ENCODE peak calls at places on chromosomes 5 and 9, in eight cellular contexts. S is HCT116, J is AG04450, G is A549, E is left lung, U is Panc1, Z is dorsolateral prefrontal cortex, Q is heart left ventricle. O is an unnamed sample.

GRCh38 chr5:150053231-150053626 is 33.1 kb downstream of the CSF1R start:
- DNase-seq in J (no peak), E (no peak), Q (no peak), G (no peak), S (no peak), Z (no peak), U (no peak), O (peak)

GRCh38 chr9:68431307-68431706 is 74.9 kb downstream of the PGM5 start:
- DNase-seq in G (no peak), E (no peak), Z (no peak), Q (no peak), U (no peak), S (no peak), J (no peak), O (no peak)

GRCh38 chr9:98570663-98571440 is 137.9 kb downstream of the GABBR2 start:
- DNase-seq in E (no peak), J (no peak), S (no peak), Z (no peak), Q (no peak), U (no peak), G (no peak), O (no peak)

GRCh38 chr5:169942181-169942580 is 38.1 kb downstream of the INSYN2B start:
- DNase-seq in E (no peak), J (no peak), G (no peak), Z (no peak), Q (no peak), U (no peak), S (no peak), O (no peak)

GRCh38 chr5:67795781-67796477 is 419.6 kb upstream of the PIK3R1 start:
- DNase-seq in G (no peak), S (no peak), E (no peak), J (no peak), Z (no peak), U (no peak), Q (no peak), O (no peak)

GRCh38 chr5:4555739-4556285 is 584.3 kb upstream of the ADAMTS16 start:
- DNase-seq in E (no peak), G (no peak), Q (no peak), S (no peak), U (no peak), Z (no peak), J (no peak), O (no peak)

GRCh38 chr5:96718635-96719077 is 56.5 kb downstream of the CAST start:
- DNase-seq in U (no peak), Z (no peak), S (no peak), E (peak), G (no peak), Q (peak), J (no peak), O (no peak)

GRCh38 chr5:10577371-10578291 is 13.8 kb downstream of the ANKRD33B start:
- DNase-seq in U (no peak), E (no peak), J (no peak), Q (peak), S (no peak), Z (peak), G (no peak), O (peak)

GRCh38 chr5:1122511-1123284 is 10.8 kb upstream of the SLC12A7 start:
- DNase-seq in U (no peak), G (no peak), J (no peak), E (no peak), Q (peak), Z (no peak), S (no peak), O (no peak)

GRCh38 chr9:126915281-126915816 is 767 bp downstream of the RALGPS1 start:
- DNase-seq in G (peak), Z (no peak), S (peak), U (no peak), Q (peak), E (peak), J (no peak), O (no peak)

GRCh38 chr5:39526914-39527477 is 102.2 kb upstream of the DAB2 start:
- DNase-seq in G (no peak), E (peak), U (no peak), S (no peak), Q (no peak), J (no peak), Z (no peak), O (no peak)

GRCh38 chr9:125681657-125682056 is 25.4 kb downstream of the MAPKAP1 start:
- DNase-seq in Q (no peak), E (no peak), G (no peak), S (no peak), J (no peak), U (no peak), Z (no peak), O (no peak)

GRCh38 chr9:77435688-77436087 is 212.4 kb downstream of the GNA14 start:
- DNase-seq in E (no peak), Z (no peak), G (no peak), J (no peak), U (no peak), Q (peak), S (no peak), O (no peak)

GRCh38 chr9:111102793-111103474 is 64.7 kb upstream of the LPAR1 start:
- DNase-seq in Q (no peak), J (no peak), G (no peak), S (no peak), U (no peak), Z (no peak), E (no peak), O (no peak)

GRCh38 chr5:78508231-78508765 is 140.3 kb downstream of the LHFPL2 start:
- DNase-seq in U (no peak), E (no peak), Z (no peak), J (peak), S (no peak), Q (no peak), G (no peak), O (no peak)

GRCh38 chr5:163509288-163510040 is 4.0 kb downstream of the MAT2B start:
- DNase-seq in S (no peak), G (no peak), Q (no peak), Z (no peak), E (no peak), J (no peak), U (no peak), O (no peak)

GRCh38 chr9:110782701-110783100 is 114.1 kb downstream of the MUSK start:
- DNase-seq in Q (no peak), U (no peak), J (no peak), S (no peak), Z (no peak), E (no peak), G (no peak), O (no peak)

GRCh38 chr9:134545213-134546211 is 96.1 kb upstream of the COL5A1 start:
- DNase-seq in G (no peak), J (no peak), U (no peak), E (peak), Z (no peak), Q (no peak), S (no peak), O (no peak)

GRCh38 chr9:134546746-134547145 is 94.9 kb upstream of the COL5A1 start:
- DNase-seq in Q (no peak), U (no peak), E (peak), S (no peak), G (no peak), J (no peak), Z (no peak), O (no peak)

GRCh38 chr9:134544388-134545212 is 97.0 kb upstream of the COL5A1 start:
- DNase-seq in J (no peak), Z (no peak), Q (peak), E (peak), U (no peak), S (no peak), G (peak), O (no peak)

GRCh38 chr9:134547161-134548100 is 94.2 kb upstream of the COL5A1 start:
- DNase-seq in E (peak), Q (no peak), G (no peak), Z (no peak), U (no peak), S (no peak), J (no peak), O (no peak)

DNA sequence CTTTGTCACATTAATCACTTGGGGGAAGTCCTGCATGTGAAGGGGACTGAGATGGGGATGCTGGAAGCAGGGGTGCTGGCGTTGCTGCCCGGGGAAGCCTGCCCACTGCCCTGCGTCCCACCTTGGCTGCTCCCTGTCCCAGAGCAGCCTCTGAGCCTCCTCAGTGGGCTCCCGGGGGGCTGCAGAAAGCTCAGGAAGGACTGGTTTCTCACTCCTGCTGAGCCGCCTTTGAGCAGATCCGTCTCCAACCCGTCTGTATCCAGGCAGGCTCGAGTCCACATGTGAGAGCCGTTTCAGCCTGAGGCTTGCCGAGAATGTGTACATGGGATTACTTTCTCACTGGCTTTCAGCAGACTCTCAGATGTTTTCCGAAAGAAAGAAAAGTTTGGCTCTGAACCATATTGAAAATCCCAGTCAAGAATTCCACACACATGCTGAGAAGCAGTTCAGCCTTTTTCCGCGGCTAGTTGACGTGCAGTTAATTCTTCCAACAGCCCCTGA is 95.3 kb upstream of the COL5A1 start:
- DNase-seq in Z (no peak), U (no peak), G (no peak), J (no peak), E (peak), Q (no peak), S (no peak), O (no peak)
- H3K4me3 ChIP-seq in Z (no peak), U (no peak), G (no peak), J (no peak), E (no peak), Q (peak), S (no peak), O (peak)

GRCh38 chr5:51829226-51829625 is 446.0 kb downstream of the ISL1 start:
- DNase-seq in U (no peak), Z (no peak), J (no peak), S (no peak), E (no peak), G (no peak), Q (no peak), O (no peak)

GRCh38 chr5:51832934-51833470 is 449.8 kb downstream of the ISL1 start:
- DNase-seq in Q (no peak), Z (no peak), E (no peak), J (no peak), S (no peak), U (no peak), G (no peak), O (no peak)

GRCh38 chr5:51829691-51830090 is 446.4 kb downstream of the ISL1 start:
- DNase-seq in S (no peak), G (no peak), Q (no peak), J (no peak), Z (no peak), U (no peak), E (no peak), O (no peak)
- H3K27ac ChIP-seq in S (no peak), G (no peak), Q (no peak), J (no peak), Z (no peak), U (no peak), E (no peak), O (no peak)

DNA sequence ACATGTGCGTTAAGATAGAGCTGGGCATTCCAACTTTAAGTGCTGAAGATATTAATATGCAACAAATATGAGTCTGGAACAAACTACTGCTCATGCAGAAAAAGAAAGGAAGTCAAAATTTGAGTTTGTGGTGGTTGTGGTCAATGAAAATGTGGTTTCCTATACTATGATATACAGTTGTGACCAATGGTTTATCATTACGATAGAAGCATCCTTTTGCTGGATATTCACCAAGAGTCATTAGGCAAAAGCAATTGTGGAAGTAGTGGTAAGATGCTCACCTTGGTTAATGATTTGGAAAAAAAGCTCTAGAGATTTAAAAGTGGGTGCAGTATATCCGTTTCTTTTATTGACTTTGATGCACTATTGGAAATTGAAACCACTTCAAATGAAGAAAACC is 1007.0 kb downstream of the NR2F1-AS1 start:
- DNase-seq in Z (no peak), E (no peak), J (no peak), Q (no peak), U (no peak), G (no peak), S (no peak), O (no peak)
- TF ChIP-seq CTCF in Z (no peak), E (no peak), J (no peak), Q (no peak), U (no peak), G (no peak), S (no peak), O (no peak)

DNA sequence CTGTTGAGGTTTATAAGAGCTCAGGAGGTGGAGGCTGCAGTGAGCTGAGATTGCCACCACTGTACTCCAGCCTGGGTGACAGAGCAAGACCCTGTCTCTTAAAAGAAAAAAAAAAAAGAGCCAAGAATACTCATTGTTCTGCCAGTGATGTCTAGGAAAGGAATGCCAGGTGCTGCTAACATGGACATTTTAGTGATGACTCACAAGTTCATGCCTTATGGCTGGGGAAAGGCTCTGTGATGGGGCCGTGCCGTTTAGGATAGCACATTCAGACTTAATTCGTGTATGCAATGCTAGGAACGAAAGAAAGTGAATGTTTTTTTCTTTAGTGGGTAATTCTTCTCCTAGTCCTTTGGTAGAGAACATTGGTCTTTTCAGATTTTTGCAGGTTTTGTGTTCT is 134.2 kb downstream of the ARHGAP26 start:
- DNase-seq in G (no peak), Z (no peak), J (no peak), E (no peak), S (no peak), U (no peak), Q (no peak), O (no peak)
- H3K4me3 ChIP-seq in G (no peak), Z (no peak), J (no peak), E (no peak), S (no peak), U (no peak), Q (no peak), O (no peak)

GRCh38 chr5:157818368-157818767 is 40.6 kb downstream of the CLINT1 start:
- DNase-seq in S (no peak), U (no peak), E (no peak), J (no peak), G (no peak), Q (no peak), Z (no peak), O (no peak)
- H3K27ac ChIP-seq in S (no peak), U (no peak), E (no peak), J (no peak), G (no peak), Q (no peak), Z (no peak), O (no peak)

DNA sequence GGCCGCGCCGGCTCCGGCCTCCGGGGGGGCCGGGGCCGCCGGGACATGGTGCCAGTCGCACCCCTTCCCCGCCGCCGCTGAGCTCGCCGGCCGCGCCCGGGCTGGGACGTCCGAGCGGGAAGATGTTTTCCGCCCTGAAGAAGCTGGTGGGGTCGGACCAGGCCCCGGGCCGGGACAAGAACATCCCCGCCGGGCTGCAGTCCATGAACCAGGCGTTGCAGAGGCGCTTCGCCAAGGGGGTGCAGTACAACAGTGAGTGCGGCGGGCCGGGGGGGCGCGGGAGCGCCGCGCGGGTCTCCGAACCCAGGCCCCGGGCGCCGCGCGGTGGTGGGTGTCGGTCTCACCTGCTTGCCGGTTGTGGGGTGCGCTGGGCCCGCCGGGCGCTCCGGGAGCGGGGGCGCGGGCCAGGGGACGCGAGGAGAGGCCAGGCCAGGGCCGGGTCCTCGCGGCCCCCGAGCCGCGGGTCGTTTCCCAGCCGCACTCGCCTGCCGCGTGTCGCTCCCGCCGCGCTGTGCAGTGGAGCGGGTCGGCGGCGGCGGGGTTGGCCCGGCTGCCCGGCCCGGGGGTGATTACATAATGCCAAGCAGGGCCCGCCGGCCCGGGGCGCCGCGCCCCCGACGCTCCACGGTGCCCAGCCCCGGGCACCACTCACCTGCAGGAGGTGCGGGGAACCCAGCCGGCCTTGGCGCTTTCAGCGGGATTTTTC is 480 bp downstream of the RABL6 start:
- DNase-seq in J (no peak), E (no peak), Z (peak), G (no peak), S (no peak), U (no peak), Q (peak), O (no peak)
- TF ChIP-seq CTCF in J (no peak), E (no peak), Z (no peak), G (peak), S (no peak), U (no peak), Q (no peak), O (no peak)

GRCh38 chr5:16886793-16887345 is 49.2 kb downstream of the MYO10 start:
- DNase-seq in Q (no peak), U (no peak), G (no peak), Z (no peak), J (no peak), E (no peak), S (no peak), O (no peak)

GRCh38 chr5:16889203-16889971 is 46.7 kb downstream of the MYO10 start:
- DNase-seq in S (no peak), U (no peak), G (no peak), Z (no peak), J (peak), Q (no peak), E (no peak), O (no peak)

GRCh38 chr5:16891043-16891442 is 45.0 kb downstream of the MYO10 start:
- DNase-seq in E (no peak), Z (no peak), J (no peak), S (no peak), U (no peak), G (no peak), Q (no peak), O (no peak)

GRCh38 chr5:16888694-16889124 is 47.4 kb downstream of the MYO10 start:
- DNase-seq in J (no peak), Q (no peak), S (no peak), U (no peak), E (no peak), G (no peak), Z (no peak), O (no peak)

DNA sequence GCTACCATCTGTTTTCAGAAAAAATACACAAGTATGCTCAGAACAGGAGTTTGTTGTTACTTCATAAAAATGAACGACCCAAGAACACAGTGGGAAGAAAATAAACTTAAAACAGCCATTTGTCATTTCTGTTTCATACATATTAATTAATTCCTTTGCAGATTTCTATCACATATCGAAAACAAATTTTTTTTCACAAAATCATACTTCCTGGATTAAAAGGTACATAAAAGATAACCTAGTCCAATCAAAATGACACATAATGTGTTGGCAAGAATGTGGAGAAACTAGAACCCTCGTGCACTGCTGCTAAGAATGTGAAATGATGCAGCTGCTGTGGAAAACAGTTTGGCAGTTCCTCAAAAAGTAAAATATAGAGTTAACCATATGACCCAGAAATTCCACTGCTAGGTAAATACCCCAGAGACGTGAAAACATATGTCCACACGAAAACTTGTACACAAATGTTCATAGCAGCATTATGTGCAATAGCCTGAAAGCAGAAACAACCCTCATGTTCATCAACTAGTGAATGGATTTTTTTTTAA is 46.0 kb downstream of the MYO10 start:
- DNase-seq in Q (no peak), E (no peak), J (peak), U (no peak), S (no peak), Z (no peak), G (no peak), O (no peak)
- H3K4me3 ChIP-seq in Q (no peak), E (no peak), J (no peak), U (no peak), S (peak), Z (no peak), G (no peak), O (no peak)

GRCh38 chr5:131281868-131282234 is 18.0 kb downstream of the CDC42SE2 start:
- DNase-seq in E (no peak), J (no peak), G (no peak), Z (no peak), S (no peak), Q (no peak), U (no peak), O (no peak)
- H3K27ac ChIP-seq in E (peak), J (no peak), G (peak), Z (peak), S (no peak), Q (no peak), U (peak), O (no peak)

GRCh38 chr9:124062172-124062571 is 50.6 kb downstream of the LHX2 start:
- DNase-seq in E (no peak), Q (no peak), S (no peak), U (no peak), Z (no peak), J (no peak), G (no peak), O (no peak)
- TF ChIP-seq CTCF in E (no peak), Q (no peak), S (peak), U (peak), Z (no peak), J (peak), G (peak), O (no peak)